ENCODE peak calls at places on chromosomes 16 and 17, in seven cellular contexts. L is epithelial cell of proximal tubule, I is GM06990, P is upper lobe of right lung, O is tibial nerve, N is fibroblast of mammary gland, Z is astrocyte of the spinal cord. G is an unnamed sample.

GRCh38 chr16:3192476-3193019 is 4.5 kb downstream of the OR1F1 start:
- DNase-seq in L (no peak), I (no peak), P (no peak), O (no peak), N (no peak), Z (no peak), G (no peak)

GRCh38 chr16:84685210-84685609 is 14.6 kb upstream of the USP10 start:
- DNase-seq in L (no peak), I (no peak), P (no peak), O (no peak), N (no peak), Z (no peak), G (no peak)

GRCh38 chr17:81523139-81524062 is 4.8 kb upstream of the FSCN2 start:
- DNase-seq in L (no peak), I (no peak), P (no peak), O (no peak), N (no peak), Z (no peak), G (peak; percentile 62)

GRCh38 chr16:23374721-23375120 is 72.6 kb downstream of the SCNN1B start:
- DNase-seq in L (no peak), I (no peak), P (peak; percentile 82), O (no peak), N (no peak), Z (no peak), G (no peak)

GRCh38 chr17:6779411-6779810 is 3.4 kb downstream of the FBXO39 start:
- DNase-seq in L (no peak), I (no peak), P (no peak), O (no peak), N (no peak), Z (no peak), G (no peak)

GRCh38 chr16:4214215-4214621 is 27.7 kb downstream of the SRL start:
- DNase-seq in L (peak; percentile 97), I (no peak), P (no peak), O (no peak), N (peak; percentile 94), Z (peak; percentile 86), G (no peak)

GRCh38 chr17:72833113-72833512 is 259.4 kb downstream of the SLC39A11 start:
- DNase-seq in L (no peak), I (no peak), P (no peak), O (no peak), N (no peak), Z (no peak), G (no peak)

GRCh38 chr16:48321307-48322036 is 63.7 kb downstream of the SIAH1 start:
- DNase-seq in L (no peak), I (no peak), P (no peak), O (no peak), N (peak; percentile 72), Z (peak; percentile 44), G (no peak)

GRCh38 chr17:56992364-56992763 is 14.4 kb downstream of the SCPEP1 start:
- DNase-seq in L (no peak), I (no peak), P (no peak), O (no peak), N (no peak), Z (no peak), G (no peak)

GRCh38 chr17:8923762-8924161 is 41.7 kb downstream of the PIK3R5 start:
- DNase-seq in L (no peak), I (no peak), P (no peak), O (no peak), N (no peak), Z (no peak), G (no peak)

GRCh38 chr17:67442787-67443624 is 65.9 kb downstream of the PITPNC1 start:
- DNase-seq in L (no peak), I (no peak), P (peak; percentile 34), O (no peak), N (peak; percentile 37), Z (no peak), G (no peak)

GRCh38 chr17:19727466-19728113 is 11.2 kb upstream of the SLC47A2 start:
- DNase-seq in L (peak; percentile 90), I (no peak), P (no peak), O (peak; percentile 93), N (peak; percentile 89), Z (peak; percentile 46), G (no peak)

DNA sequence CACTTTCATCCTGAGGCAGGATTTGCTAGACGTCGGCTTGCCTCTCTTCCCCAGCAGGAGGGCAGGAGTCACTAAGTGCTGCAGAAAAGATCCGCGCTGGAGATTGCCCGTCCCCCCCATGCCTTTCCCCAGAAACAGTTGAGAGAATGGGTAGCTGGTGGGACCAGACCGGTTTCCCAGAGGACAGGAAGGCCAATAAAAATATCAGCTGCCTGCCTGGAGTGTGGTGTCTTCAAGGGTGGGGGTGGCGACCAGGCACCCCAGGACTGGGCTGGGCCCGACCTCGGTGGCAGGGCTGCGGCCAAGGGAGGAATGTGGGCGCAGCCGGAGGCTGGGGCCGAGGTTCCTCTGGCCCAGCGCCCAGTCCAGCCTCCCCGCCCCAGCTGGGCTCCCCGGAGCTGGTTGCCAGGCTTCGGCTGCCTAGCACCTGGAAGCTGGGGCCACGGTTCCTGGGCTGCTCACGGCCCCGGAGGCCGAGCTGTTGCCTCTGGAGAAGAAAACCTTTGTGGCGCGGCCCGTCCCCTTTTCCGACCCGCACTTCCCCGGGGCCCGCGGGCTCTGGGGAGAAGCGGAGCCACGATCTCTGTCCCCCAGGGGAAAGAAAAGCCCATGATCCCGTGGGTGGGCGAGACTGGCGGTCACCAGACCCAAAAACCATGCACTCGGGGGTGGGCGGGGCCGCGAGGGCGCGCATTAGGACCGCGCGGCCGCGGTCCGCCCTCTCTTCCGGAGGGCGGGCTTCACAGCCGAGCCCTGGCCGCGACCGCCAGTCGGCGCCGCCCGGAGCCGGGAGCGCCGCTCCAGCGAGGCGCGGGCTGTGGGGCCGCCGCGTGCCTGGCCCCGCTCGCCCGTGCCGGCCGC is at the start of gene TRAF4:
- DNase-seq in L (no peak), I (peak; percentile 91), P (peak; percentile 93), O (peak; percentile 72), N (peak; percentile 79), Z (peak; percentile 95), G (peak; percentile 92)
- TF ChIP-seq CTCF in L (no peak), I (no peak), P (no peak), O (peak; percentile 17), N (no peak), Z (peak; percentile 11), G (no peak)

GRCh38 chr17:38507921-38508569 is 79.8 kb downstream of the ARHGAP23 start:
- DNase-seq in L (no peak), I (no peak), P (no peak), O (no peak), N (no peak), Z (no peak), G (no peak)

GRCh38 chr17:38508570-38508950 is 80.3 kb downstream of the ARHGAP23 start:
- DNase-seq in L (no peak), I (no peak), P (no peak), O (no peak), N (no peak), Z (no peak), G (no peak)

GRCh38 chr17:38509772-38510423 is 81.6 kb downstream of the ARHGAP23 start:
- DNase-seq in L (no peak), I (no peak), P (no peak), O (no peak), N (no peak), Z (no peak), G (no peak)

GRCh38 chr17:38510424-38511125 is 82.3 kb downstream of the ARHGAP23 start:
- DNase-seq in L (no peak), I (no peak), P (no peak), O (no peak), N (no peak), Z (peak; percentile 35), G (no peak)

GRCh38 chr17:38509008-38509771 is 80.9 kb downstream of the ARHGAP23 start:
- DNase-seq in L (peak; percentile 10), I (peak; percentile 64), P (peak; percentile 82), O (peak; percentile 77), N (peak; percentile 86), Z (peak; percentile 92), G (peak; percentile 79)
- H3K4me3 ChIP-seq in L (no peak overlapping the region), I (no peak overlapping the region), P (no peak overlapping the region), O (peak overlapping the region; percentile 25), N (no peak overlapping the region), Z (peak overlapping the region; percentile 16), G (no peak overlapping the region)

DNA sequence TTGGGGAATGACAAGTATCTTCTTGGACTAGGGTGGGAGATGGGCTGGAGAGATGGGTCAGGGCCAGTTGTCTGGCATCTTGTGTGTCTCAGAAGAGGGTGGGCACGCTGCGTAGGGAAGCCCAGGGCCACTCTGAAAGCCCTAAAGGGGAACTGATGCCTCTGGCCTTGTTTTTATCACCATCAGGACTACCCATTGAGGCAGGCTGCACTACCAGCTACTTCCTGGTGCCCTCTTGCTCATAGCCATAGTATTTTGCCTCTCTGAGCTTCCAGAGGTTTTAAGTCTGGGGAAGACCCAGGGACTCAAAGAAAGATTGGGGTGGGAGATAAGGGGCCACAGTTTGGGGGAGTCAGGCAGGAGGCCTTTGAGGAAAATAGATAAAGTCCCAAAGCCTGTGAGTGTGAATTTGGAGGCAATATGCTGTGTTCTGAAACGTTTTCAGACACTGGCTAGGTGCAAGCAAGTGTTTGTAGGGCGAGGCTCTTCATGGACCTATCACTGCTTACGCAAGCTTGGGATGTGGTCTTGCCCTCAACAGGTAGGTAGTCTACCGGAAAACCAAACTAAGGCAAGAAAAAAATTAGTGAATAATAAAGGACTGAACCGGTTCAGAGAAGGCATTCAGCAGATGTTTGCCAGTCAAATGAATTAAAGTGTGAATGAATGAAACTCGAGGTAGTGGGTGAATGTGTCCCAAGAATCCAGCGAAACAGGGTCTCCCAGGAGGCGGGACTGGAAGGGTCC is 688 bp upstream of the ITGB3 start:
- DNase-seq in L (no peak), I (no peak), P (no peak), O (no peak), N (no peak), Z (no peak), G (peak; percentile 27)
- TF ChIP-seq CTCF in L (no peak), I (no peak), P (no peak), O (no peak), N (no peak), Z (no peak), G (no peak)

DNA sequence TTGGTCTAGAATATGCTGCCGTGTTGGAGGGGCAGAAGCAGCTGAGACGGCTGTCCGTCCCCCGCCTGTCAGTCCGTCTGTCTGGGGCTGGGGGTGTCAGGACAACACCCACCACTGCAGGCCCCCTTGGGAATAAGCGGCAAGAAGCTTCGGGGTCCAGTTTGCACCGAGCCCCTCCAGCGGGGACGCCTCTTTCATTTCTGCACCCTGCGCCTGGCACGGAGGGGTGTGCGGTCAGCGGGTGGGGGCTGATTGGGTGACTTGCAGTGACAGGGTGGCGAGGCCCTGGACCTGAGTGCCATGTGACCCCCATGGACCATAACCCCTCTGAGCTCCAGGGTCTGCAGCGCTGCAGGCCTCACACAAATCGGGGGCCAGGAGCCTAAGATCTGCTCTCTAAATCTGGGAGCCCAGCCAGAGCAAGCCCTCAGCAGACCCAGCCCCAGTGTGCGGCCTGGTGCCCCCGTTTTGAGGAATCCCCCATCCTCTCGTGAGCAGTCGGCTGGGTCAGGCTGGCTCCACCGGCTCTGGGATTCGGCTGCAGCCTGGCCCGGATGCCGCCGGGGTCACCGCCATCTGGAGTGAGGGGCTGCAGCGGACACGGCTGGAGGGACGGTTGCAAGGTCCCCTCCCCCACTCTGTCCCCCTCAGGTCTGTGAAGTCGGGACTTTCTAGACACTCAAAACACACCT is 8.3 kb downstream of the CBFA2T3 start:
- DNase-seq in L (no peak), I (no peak), P (no peak), O (no peak), N (no peak), Z (no peak), G (peak; percentile 44)
- H3K4me3 ChIP-seq in L (no peak overlapping the region), I (peak overlapping the region; percentile 42), P (no peak overlapping the region), O (no peak overlapping the region), N (no peak overlapping the region), Z (no peak overlapping the region), G (peak overlapping the region; percentile 60)

G was measured in OCI-LY7.